ENCODE peak calls at places on chromosomes 6 and 20, in eight cellular contexts. Z is CD4-positive, alpha-beta T cell; P is OCI-LY7; K is Panc1; Q is H9; C is A673; H is hepatocyte; B is tibial nerve. S is an unnamed sample.

GRCh38 chr20:12617076-12617475 is 391.7 kb upstream of the SPTLC3 start:
- DNase-seq in Z (no peak), P (no peak), K (no peak), Q (no peak), C (no peak), H (no peak), B (no peak), S (no peak)

GRCh38 chr6:75368864-75369402 is 84.3 kb upstream of the TMEM30A start:
- DNase-seq in Z (no peak), P (no peak), K (no peak), Q (no peak), C (no peak), H (no peak), B (no peak), S (no peak)

GRCh38 chr6:30326446-30327231 is at the start of gene TRIM39:
- DNase-seq in Z (peak), P (peak), K (no peak), Q (peak), C (peak), H (peak), B (peak), S (peak)

GRCh38 chr6:91926361-91926760 is 1339.5 kb upstream of the MAP3K7 start:
- DNase-seq in Z (no peak), P (no peak), K (no peak), Q (no peak), C (no peak), H (no peak), B (no peak), S (no peak)

GRCh38 chr6:136547336-136547735 is 2.9 kb downstream of the MAP7 start:
- DNase-seq in Z (no peak), P (no peak), K (peak), Q (no peak), C (peak), H (peak), B (no peak), S (no peak)

GRCh38 chr6:80769101-80769500 is 662.6 kb downstream of the BCKDHB start:
- DNase-seq in Z (no peak), P (no peak), K (no peak), Q (no peak), C (no peak), H (no peak), B (no peak), S (no peak)

GRCh38 chr6:130369821-130370220 is 4.0 kb downstream of the TMEM200A start:
- DNase-seq in Z (no peak), P (no peak), K (no peak), Q (no peak), C (no peak), H (no peak), B (no peak), S (no peak)

GRCh38 chr20:17610566-17611289 is 40.9 kb downstream of the DSTN start:
- DNase-seq in Z (peak), P (no peak), K (no peak), Q (peak), C (no peak), H (no peak), B (peak), S (no peak)

GRCh38 chr6:163349001-163349680 is 65.4 kb upstream of the QKI start:
- DNase-seq in Z (no peak), P (no peak), K (no peak), Q (no peak), C (no peak), H (no peak), B (no peak), S (no peak)

GRCh38 chr20:49603209-49603627 is 35.3 kb upstream of the PTGIS start:
- DNase-seq in Z (no peak), P (peak), K (no peak), Q (peak), C (no peak), H (peak), B (no peak), S (no peak)

GRCh38 chr6:15457903-15458530 is 204.8 kb downstream of the DTNBP1 start:
- DNase-seq in Z (no peak), P (no peak), K (no peak), Q (no peak), C (no peak), H (no peak), B (no peak), S (no peak)

GRCh38 chr20:36784116-36784515 is 10.6 kb upstream of the DSN1 start:
- DNase-seq in Z (no peak), P (no peak), K (no peak), Q (no peak), C (no peak), H (no peak), B (no peak), S (no peak)

GRCh38 chr20:10648651-10649050 is 25.1 kb downstream of the JAG1 start:
- DNase-seq in Z (no peak), P (no peak), K (no peak), Q (no peak), C (no peak), H (no peak), B (no peak), S (no peak)

GRCh38 chr6:4564746-4565145 is 211.5 kb upstream of the CDYL start:
- DNase-seq in Z (no peak), P (no peak), K (no peak), Q (peak), C (no peak), H (no peak), B (no peak), S (no peak)

GRCh38 chr20:16063876-16064275 is 509.4 kb downstream of the KIF16B start:
- DNase-seq in Z (no peak), P (no peak), K (no peak), Q (no peak), C (no peak), H (no peak), B (no peak), S (no peak)

GRCh38 chr6:159044899-159045727 is at the start of gene TAGAP:
- DNase-seq in Z (peak), P (peak), K (no peak), Q (no peak), C (no peak), H (peak), B (peak), S (peak)

GRCh38 chr20:9323622-9324021 is 190.8 kb upstream of the LAMP5 start:
- DNase-seq in Z (no peak), P (peak), K (no peak), Q (peak), C (peak), H (peak), B (no peak), S (no peak)

GRCh38 chr6:116779569-116780164 is 14.1 kb upstream of the FAM162B start:
- DNase-seq in Z (no peak), P (peak), K (peak), Q (no peak), C (peak), H (peak), B (no peak), S (no peak)

GRCh38 chr6:163500105-163500504 is 85.6 kb downstream of the QKI start:
- DNase-seq in Z (no peak), P (no peak), K (no peak), Q (no peak), C (no peak), H (no peak), B (no peak), S (no peak)

GRCh38 chr6:127162808-127163207 is 44.3 kb downstream of the RSPO3 start:
- DNase-seq in Z (no peak), P (no peak), K (no peak), Q (no peak), C (no peak), H (no peak), B (no peak), S (no peak)

GRCh38 chr20:34971038-34971872 is 15.6 kb downstream of the MYH7B start:
- DNase-seq in Z (no peak), P (no peak), K (no peak), Q (no peak), C (no peak), H (no peak), B (no peak), S (no peak)

GRCh38 chr6:9623985-9624384 is 790.9 kb downstream of the TFAP2A start:
- DNase-seq in Z (no peak), P (no peak), K (no peak), Q (no peak), C (peak), H (no peak), B (no peak), S (no peak)

GRCh38 chr20:43942661-43943285 is 28.1 kb downstream of the TOX2 start:
- DNase-seq in Z (no peak), P (peak), K (no peak), Q (no peak), C (peak), H (no peak), B (no peak), S (no peak)

GRCh38 chr6:133173276-133173675 is 67.9 kb upstream of the EYA4 start:
- DNase-seq in Z (no peak), P (no peak), K (no peak), Q (no peak), C (no peak), H (no peak), B (no peak), S (no peak)

GRCh38 chr20:13749811-13750210 is 34.9 kb downstream of the ESF1 start:
- DNase-seq in Z (no peak), P (no peak), K (no peak), Q (no peak), C (no peak), H (no peak), B (no peak), S (no peak)

GRCh38 chr6:82959385-82959941 is 106.2 kb downstream of the UBE3D start:
- DNase-seq in Z (no peak), P (no peak), K (no peak), Q (peak), C (peak), H (no peak), B (no peak), S (no peak)

GRCh38 chr20:63054695-63055240 is 48.0 kb upstream of the BHLHE23 start:
- DNase-seq in Z (no peak), P (no peak), K (no peak), Q (peak), C (no peak), H (no peak), B (no peak), S (no peak)

GRCh38 chr20:53958240-53958639 is 112.2 kb downstream of the BCAS1 start:
- DNase-seq in Z (no peak), P (no peak), K (no peak), Q (no peak), C (no peak), H (no peak), B (no peak), S (no peak)

GRCh38 chr20:53956013-53956715 is 114.2 kb downstream of the BCAS1 start:
- DNase-seq in Z (no peak), P (no peak), K (no peak), Q (no peak), C (no peak), H (no peak), B (no peak), S (no peak)

GRCh38 chr20:53954734-53955658 is 115.4 kb downstream of the BCAS1 start:
- DNase-seq in Z (no peak), P (no peak), K (no peak), Q (no peak), C (no peak), H (no peak), B (no peak), S (no peak)

GRCh38 chr20:53959849-53960585 is 110.4 kb downstream of the BCAS1 start:
- DNase-seq in Z (no peak), P (no peak), K (no peak), Q (no peak), C (no peak), H (no peak), B (no peak), S (no peak)

GRCh38 chr20:53957421-53958172 is 112.8 kb downstream of the BCAS1 start:
- DNase-seq in Z (no peak), P (peak), K (no peak), Q (no peak), C (peak), H (no peak), B (no peak), S (no peak)
- TF ChIP-seq CTCF in Z (no peak), P (peak), K (peak), Q (peak), C (peak), H (no peak), B (no peak), S (no peak)

GRCh38 chr6:150547511-150548222 is 52.0 kb upstream of the PLEKHG1 start:
- DNase-seq in Z (no peak), P (no peak), K (no peak), Q (peak), C (no peak), H (no peak), B (peak), S (no peak)

GRCh38 chr6:150546457-150546856 is 53.2 kb upstream of the PLEKHG1 start:
- DNase-seq in Z (no peak), P (no peak), K (no peak), Q (no peak), C (no peak), H (no peak), B (no peak), S (no peak)

GRCh38 chr6:150549007-150549406 is 50.7 kb upstream of the PLEKHG1 start:
- DNase-seq in Z (no peak), P (peak), K (no peak), Q (no peak), C (no peak), H (no peak), B (no peak), S (no peak)

GRCh38 chr6:150549577-150550184 is 50.0 kb upstream of the PLEKHG1 start:
- DNase-seq in Z (no peak), P (no peak), K (no peak), Q (no peak), C (no peak), H (no peak), B (no peak), S (no peak)

DNA sequence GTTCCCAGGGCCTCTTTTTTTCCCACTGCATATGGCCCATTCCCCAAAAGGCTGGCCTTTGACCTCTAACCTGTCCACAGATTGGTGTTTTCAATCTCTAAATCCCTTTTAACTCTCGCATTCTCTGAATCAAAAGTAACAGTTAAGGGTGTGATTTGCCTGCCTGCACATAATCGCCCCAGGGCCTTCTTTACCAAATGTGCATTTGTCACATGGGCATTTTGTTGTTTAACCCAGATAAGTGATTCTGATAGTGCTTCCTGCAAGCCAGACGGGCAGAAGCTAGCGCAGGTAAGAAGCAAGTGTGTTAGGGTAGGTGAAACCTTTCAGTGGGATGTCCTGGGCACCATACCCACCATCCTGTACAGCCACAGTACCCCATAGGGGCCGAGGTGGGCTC is 49.4 kb upstream of the PLEKHG1 start:
- DNase-seq in Z (no peak), P (no peak), K (no peak), Q (no peak), C (no peak), H (no peak), B (no peak), S (no peak)
- TF ChIP-seq CTCF in Z (no peak), P (no peak), K (no peak), Q (no peak), C (no peak), H (no peak), B (no peak), S (no peak)

GRCh38 chr6:125512621-125513020 is 210.9 kb upstream of the HDDC2 start:
- DNase-seq in Z (no peak), P (peak), K (peak), Q (peak), C (peak), H (no peak), B (no peak), S (no peak)
- TF ChIP-seq CTCF in Z (no peak), P (peak), K (peak), Q (peak), C (peak), H (peak), B (no peak), S (no peak)

DNA sequence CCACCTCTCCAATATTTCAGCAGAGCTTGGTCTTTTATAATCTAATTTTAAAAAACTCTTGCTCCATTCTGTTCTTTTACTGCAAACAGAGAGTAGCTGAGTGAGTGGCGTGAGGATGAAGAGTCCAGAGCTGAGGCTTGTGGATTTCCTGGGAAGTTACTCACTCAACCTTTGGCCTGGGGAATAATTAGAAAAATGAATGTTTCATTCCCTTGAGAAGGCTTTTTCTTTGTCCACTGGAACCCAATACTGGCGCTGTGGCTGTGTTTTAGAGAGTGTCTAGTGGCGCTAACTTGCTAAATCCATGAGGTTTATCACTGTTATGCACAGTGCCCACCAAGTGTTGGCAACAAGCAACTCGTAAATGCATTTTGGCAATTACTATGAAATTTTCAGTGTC is 251.5 kb downstream of the HIVEP2 start:
- DNase-seq in Z (no peak), P (no peak), K (no peak), Q (no peak), C (no peak), H (no peak), B (no peak), S (no peak)
- TF ChIP-seq CTCF in Z (no peak), P (no peak), K (no peak), Q (no peak), C (no peak), H (no peak), B (no peak), S (no peak)

DNA sequence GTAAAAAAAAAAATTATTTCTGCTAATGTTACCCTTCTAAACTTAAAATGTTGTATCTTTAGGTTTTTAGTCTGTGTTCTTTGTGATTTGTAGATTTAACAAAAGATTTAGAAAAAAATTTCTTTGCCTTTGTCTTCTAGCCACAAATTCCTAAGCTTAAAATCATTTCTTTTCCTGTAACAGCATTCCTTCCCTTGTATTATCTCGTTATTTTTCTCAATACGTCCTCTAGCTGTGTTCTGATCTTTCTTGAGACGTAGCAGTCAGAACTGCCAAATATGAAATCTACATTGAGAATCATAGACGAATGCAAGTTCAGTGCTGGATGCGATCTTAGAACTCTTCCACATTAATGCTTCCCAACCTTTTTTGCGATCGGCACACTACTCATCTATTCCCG is 283.1 kb downstream of the UTRN start:
- DNase-seq in Z (no peak), P (no peak), K (no peak), Q (no peak), C (no peak), H (no peak), B (no peak), S (no peak)
- TF ChIP-seq CTCF in Z (no peak), P (no peak), K (no peak), Q (no peak), C (no peak), H (no peak), B (no peak), S (no peak)